ENCODE peak calls at places on chromosomes 12 and 14, in four cellular contexts. G is K562, C is HepG2, V is GM12878. Y is an unnamed sample.

GRCh38 chr14:25308244-25308643 is 258.3 kb upstream of the STXBP6 start:
- DNase-seq in G (no peak), C (peak), V (no peak), Y (no peak)

GRCh38 chr14:44463386-44464004 is 43.6 kb downstream of the FSCB start:
- DNase-seq in G (no peak), C (no peak), V (no peak), Y (no peak)

GRCh38 chr12:4487024-4487423 is 41.4 kb upstream of the FGF6 start:
- DNase-seq in G (no peak), C (no peak), V (no peak), Y (no peak)

GRCh38 chr12:81759215-81759991 is at the start of gene PPFIA2:
- DNase-seq in G (no peak), C (no peak), V (no peak), Y (peak)

GRCh38 chr12:75130811-75131210 is 78.8 kb downstream of the KCNC2 start:
- DNase-seq in G (no peak), C (no peak), V (no peak), Y (no peak)

GRCh38 chr12:48015129-48015528 is 10.9 kb upstream of the COL2A1 start:
- DNase-seq in G (no peak), C (no peak), V (no peak), Y (no peak)

GRCh38 chr14:79051009-79051710 is 881.0 kb downstream of the NRXN3 start:
- DNase-seq in G (no peak), C (no peak), V (no peak), Y (no peak)

GRCh38 chr12:29971431-29971830 is 187.7 kb upstream of the TMTC1 start:
- DNase-seq in G (no peak), C (no peak), V (no peak), Y (no peak)

GRCh38 chr12:49041036-49041880 is 19.3 kb downstream of the KMT2D start:
- DNase-seq in G (no peak), C (no peak), V (no peak), Y (no peak)

GRCh38 chr14:71266994-71267636 is 359.9 kb downstream of the PCNX1 start:
- DNase-seq in G (no peak), C (no peak), V (peak), Y (no peak)

GRCh38 chr12:571795-572531 is 91.3 kb downstream of the NINJ2 start:
- DNase-seq in G (no peak), C (peak), V (no peak), Y (no peak)

GRCh38 chr14:102184678-102185040 is 45.0 kb downstream of the WDR20 start:
- DNase-seq in G (no peak), C (no peak), V (no peak), Y (no peak)

GRCh38 chr14:59500732-59501131 is 16.4 kb downstream of the JKAMP start:
- DNase-seq in G (no peak), C (no peak), V (no peak), Y (no peak)

GRCh38 chr14:79764288-79764687 is 447.0 kb downstream of the DIO2 start:
- DNase-seq in G (no peak), C (peak), V (no peak), Y (no peak)

GRCh38 chr12:115752913-115753726 is 524.4 kb downstream of the MED13L start:
- DNase-seq in G (peak), C (peak), V (peak), Y (peak)

GRCh38 chr12:113109872-113110623 is 25.5 kb downstream of the RASAL1 start:
- DNase-seq in G (no peak), C (no peak), V (no peak), Y (no peak)

GRCh38 chr12:59040651-59041050 is 120.3 kb upstream of the LRIG3 start:
- DNase-seq in G (no peak), C (no peak), V (no peak), Y (no peak)

GRCh38 chr12:116922194-116922897 is 11.6 kb downstream of the FBXW8 start:
- DNase-seq in G (no peak), C (no peak), V (peak), Y (no peak)

GRCh38 chr12:71431991-71432390 is 7.6 kb upstream of the LGR5 start:
- DNase-seq in G (no peak), C (no peak), V (no peak), Y (no peak)

GRCh38 chr12:52585951-52586350 is 12.3 kb upstream of the KRT74 start:
- DNase-seq in G (peak), C (no peak), V (no peak), Y (no peak)

GRCh38 chr14:35814371-35815005 is 5.4 kb upstream of the RALGAPA1 start:
- DNase-seq in G (peak), C (peak), V (no peak), Y (peak)

GRCh38 chr12:114046236-114046998 is 80.3 kb upstream of the RBM19 start:
- DNase-seq in G (no peak), C (no peak), V (no peak), Y (no peak)

GRCh38 chr12:127450822-127451221 is 816.1 kb upstream of the TMEM132C start:
- DNase-seq in G (no peak), C (no peak), V (no peak), Y (no peak)

GRCh38 chr14:51869426-51870113 is 9.2 kb downstream of the GNG2 start:
- DNase-seq in G (no peak), C (no peak), V (no peak), Y (no peak)

GRCh38 chr12:3003593-3003992 is 44.4 kb downstream of the TEAD4 start:
- DNase-seq in G (no peak), C (no peak), V (no peak), Y (no peak)

GRCh38 chr12:120678572-120678971 is 8.4 kb upstream of the MLEC start:
- DNase-seq in G (no peak), C (no peak), V (no peak), Y (no peak)

GRCh38 chr12:97026901-97027300 is 119.8 kb downstream of the NEDD1 start:
- DNase-seq in G (no peak), C (no peak), V (no peak), Y (no peak)

GRCh38 chr14:32224731-32225377 is 21.8 kb upstream of the RNU6-8 start:
- DNase-seq in G (peak), C (peak), V (no peak), Y (peak)

GRCh38 chr12:39239484-39240143 is 203.3 kb downstream of the KIF21A start:
- DNase-seq in G (no peak), C (no peak), V (no peak), Y (no peak)

GRCh38 chr12:19709889-19710288 is 270.6 kb downstream of the AEBP2 start:
- DNase-seq in G (no peak), C (no peak), V (no peak), Y (no peak)

GRCh38 chr14:76793324-76793723 is 19.4 kb downstream of the ANGEL1 start:
- DNase-seq in G (no peak), C (no peak), V (no peak), Y (no peak)

GRCh38 chr12:94074970-94075695 is 73.2 kb upstream of the PLXNC1 start:
- DNase-seq in G (peak), C (peak), V (no peak), Y (peak)

GRCh38 chr12:125128380-125128779 is 63.1 kb downstream of the AACS start:
- DNase-seq in G (no peak), C (no peak), V (no peak), Y (no peak)

GRCh38 chr12:100268835-100269564 is 2.0 kb downstream of the SCYL2 start:
- DNase-seq in G (peak), C (no peak), V (no peak), Y (no peak)

GRCh38 chr12:7150841-7151240 is 20.7 kb downstream of the CLSTN3 start:
- DNase-seq in G (no peak), C (no peak), V (no peak), Y (no peak)

GRCh38 chr14:104206281-104206904 is 68.0 kb downstream of the KIF26A start:
- DNase-seq in G (no peak), C (peak), V (no peak), Y (no peak)

GRCh38 chr12:6542209-6543009 is 8.1 kb downstream of the GAPDH start:
- DNase-seq in G (no peak), C (peak), V (no peak), Y (no peak)

GRCh38 chr14:50062438-50063039 is 53.8 kb downstream of the VCPKMT start:
- DNase-seq in G (peak), C (peak), V (peak), Y (peak)

GRCh38 chr12:51836833-51837184 is 11.7 kb downstream of the FIGNL2 start:
- DNase-seq in G (no peak), C (no peak), V (no peak), Y (no peak)

GRCh38 chr12:42172811-42173210 is 28.1 kb upstream of the GXYLT1 start:
- DNase-seq in G (no peak), C (no peak), V (no peak), Y (no peak)

GRCh38 chr14:56322531-56322930 is 204.3 kb downstream of the PELI2 start:
- DNase-seq in G (no peak), C (no peak), V (no peak), Y (no peak)

GRCh38 chr14:56325251-56325839 is 207.1 kb downstream of the PELI2 start:
- DNase-seq in G (no peak), C (no peak), V (no peak), Y (no peak)

GRCh38 chr14:56328021-56328420 is 209.8 kb downstream of the PELI2 start:
- DNase-seq in G (no peak), C (no peak), V (no peak), Y (no peak)

DNA sequence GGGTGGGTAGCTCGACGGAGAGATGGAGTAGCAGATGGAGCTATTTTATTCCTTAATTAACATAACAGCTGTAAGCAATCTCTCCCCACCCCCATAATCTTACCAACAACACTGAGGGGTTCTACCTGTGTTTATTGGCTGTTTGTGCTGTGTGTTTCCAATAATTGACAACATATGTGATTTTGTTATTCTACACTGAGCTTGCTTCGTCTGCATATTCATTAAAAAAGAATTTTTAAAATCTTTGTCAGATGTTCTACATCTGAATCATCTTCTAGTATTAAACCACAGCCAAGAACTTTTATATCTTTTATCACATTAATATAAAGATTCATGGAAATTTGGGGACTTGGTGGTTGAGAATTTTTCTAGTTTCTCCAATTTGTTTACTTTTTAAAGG is 206.6 kb downstream of the PELI2 start:
- DNase-seq in G (no peak), C (no peak), V (no peak), Y (no peak)
- TF ChIP-seq TARDBP in G (no peak), C (no peak), V (no peak), Y (no peak)

GRCh38 chr14:41604793-41605534 is 1.7 kb upstream of the LRFN5 start:
- DNase-seq in G (peak), C (no peak), V (no peak), Y (peak)
- TF ChIP-seq SP1 in G (no peak), C (no peak), V (no peak), Y (no peak)

DNA sequence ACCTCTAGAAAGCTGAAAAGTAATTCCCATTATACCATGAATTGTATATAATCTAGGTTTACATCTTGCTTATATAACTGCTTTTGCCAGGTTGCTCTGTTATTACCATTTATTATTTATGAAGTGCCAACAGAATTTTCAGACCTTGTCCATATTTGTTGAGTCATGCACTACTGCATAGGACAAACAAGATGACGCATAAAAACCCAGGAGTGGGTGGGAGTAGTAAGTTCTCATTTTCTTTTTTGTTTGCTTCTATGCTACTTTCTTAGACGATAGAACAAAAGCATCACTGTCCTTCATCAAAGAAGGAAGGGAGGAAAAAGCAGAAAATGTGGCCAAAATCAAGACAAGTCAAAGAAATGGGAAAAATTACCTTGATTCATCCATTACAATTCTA is 119.0 kb upstream of the RASSF8 start:
- DNase-seq in G (peak), C (no peak), V (no peak), Y (no peak)
- TF ChIP-seq TARDBP in G (no peak), C (no peak), V (no peak), Y (no peak)

GRCh38 chr12:1939745-1940607 is 21.5 kb upstream of the CACNA2D4 start:
- DNase-seq in G (peak), C (peak), V (peak), Y (peak)
- TF ChIP-seq SP1 in G (no peak), C (no peak), V (no peak), Y (no peak)

DNA sequence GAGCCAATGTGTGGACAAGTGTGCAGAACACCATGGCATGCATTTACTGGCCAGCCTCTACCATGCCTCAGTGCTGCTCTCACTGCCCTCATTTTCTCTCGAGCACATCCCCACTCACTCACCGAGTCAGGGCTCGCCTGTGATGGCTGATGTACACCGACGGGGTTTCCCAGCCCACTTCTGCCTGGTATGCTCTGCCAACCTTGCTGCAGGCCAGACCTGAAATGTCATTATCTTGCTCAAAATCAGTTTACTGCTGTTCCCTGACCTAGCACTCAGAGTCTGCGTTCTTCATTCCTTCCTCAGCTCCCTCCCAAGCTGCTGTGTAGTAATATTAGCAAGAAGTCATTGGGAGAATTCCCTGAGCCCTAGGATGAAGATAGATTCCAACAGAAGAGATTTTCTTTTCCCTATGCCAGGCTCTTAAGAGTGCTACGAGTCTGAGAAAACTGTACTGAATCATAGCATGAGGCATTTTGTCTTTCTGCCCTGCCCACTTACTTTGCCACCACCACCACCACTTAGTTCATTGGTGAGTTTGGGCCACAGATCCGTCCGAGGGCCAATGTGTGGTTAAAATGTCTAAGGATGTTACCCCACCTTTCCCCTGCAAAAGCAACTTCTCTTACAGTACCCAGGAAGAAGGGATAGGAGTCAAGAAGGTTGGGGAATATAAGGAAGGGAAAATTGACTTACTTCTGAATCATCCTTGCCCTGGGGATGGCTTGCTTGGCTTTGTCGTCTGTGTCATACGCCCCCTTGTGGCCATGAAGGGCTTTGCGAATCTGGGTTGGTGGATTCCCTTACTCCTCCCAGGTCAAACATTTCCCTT is 51.0 kb downstream of the BMAL2 start:
- DNase-seq in G (peak), C (peak), V (peak), Y (peak)
- TF ChIP-seq TARDBP in G (no peak), C (no peak), V (no peak), Y (no peak)

DNA sequence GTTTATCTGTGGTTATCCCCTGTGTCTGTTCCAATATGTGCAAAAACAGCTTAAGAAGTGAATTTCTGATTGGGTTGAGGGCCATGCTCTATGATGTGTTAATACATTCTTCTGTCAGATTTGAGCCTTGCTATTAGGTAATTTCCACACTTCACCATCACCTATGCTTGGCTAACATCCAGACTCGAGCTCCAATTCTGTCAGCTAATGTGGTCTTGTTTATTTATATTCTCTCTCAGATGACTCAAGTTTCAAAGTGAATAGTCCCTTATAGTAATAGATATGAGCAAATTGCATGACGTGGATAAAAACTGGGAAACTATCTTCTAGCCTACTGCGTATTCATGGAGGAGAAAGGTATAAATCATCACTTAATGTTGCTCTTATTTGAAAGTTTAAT is 451.3 kb downstream of the SNAPC1 start:
- DNase-seq in G (no peak), C (no peak), V (no peak), Y (peak)
- TF ChIP-seq SP1 in G (no peak), C (no peak), V (no peak), Y (no peak)

GRCh38 chr12:14691560-14691959 is 4.8 kb downstream of the GUCY2C start:
- DNase-seq in G (no peak), C (no peak), V (no peak), Y (no peak)
- TF ChIP-seq TARDBP in G (no peak), C (no peak), V (no peak), Y (no peak)

DNA sequence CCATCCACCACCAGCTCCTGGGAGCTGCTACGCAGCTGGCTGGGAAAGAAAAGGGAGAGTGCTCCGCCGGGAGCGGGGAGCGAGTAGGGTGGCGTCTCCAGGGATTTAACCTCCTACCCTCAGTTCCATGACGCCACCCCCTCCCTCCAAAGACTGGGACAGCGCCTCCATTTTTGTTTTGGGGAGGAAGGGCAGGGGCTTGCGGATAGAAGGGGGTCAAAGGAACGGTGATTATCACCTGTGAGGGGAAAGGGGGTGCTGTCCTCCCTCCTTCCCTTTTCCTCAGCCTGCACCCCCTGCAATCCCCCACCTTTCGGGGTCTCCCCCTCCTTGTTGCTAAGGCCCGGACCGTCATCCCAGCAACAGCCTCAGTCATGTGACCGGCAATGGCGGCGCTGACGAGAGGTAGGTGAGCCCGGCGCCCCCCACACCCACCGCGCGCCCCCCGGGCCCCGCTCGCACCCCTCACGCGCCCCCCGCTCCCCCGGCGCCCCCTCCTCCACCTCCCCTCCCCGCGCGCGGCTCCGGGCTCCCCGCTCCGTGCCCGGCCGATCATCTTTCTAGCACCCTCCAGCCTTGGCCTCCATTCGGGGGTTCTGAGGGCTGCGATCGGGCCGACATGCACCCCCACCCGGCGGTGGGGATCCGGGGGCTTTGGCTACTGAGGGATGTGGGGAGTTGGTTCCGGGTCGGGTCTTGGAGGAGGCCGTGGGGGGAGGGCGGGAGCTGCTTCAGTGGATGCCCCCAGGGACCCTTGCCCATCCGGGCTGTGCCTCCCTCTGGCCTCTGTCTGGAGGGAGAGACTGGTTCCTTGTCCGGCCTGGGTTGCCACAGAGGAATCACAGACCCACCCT is at the start of gene DTX3:
- DNase-seq in G (no peak), C (no peak), V (no peak), Y (no peak)
- TF ChIP-seq SP1 in G (no peak), C (no peak), V (no peak), Y (no peak)

DNA sequence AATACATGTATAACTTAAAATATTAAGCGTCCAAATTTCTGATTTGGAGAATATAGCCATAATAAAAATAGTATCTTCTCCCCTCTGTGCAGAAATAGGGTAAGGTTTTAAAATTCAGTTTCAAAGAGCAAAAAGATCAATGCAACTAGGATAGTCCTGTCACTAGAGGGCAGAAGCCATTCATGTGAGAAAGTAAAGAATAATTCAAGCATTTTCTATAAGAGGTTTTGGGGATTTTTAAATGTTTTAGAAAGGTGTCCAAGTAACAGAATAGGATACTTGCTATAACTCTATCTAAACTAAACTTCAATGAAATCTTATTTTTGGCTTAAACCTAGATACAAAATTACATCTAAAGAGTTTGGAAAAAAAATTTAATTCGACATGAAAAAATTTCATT is 50.3 kb downstream of the ADAMTS20 start:
- DNase-seq in G (peak), C (peak), V (no peak), Y (peak)
- TF ChIP-seq TARDBP in G (no peak), C (no peak), V (no peak), Y (no peak)